ENCODE peak calls at places on chromosome 18, in five cellular contexts. One of them, this sample, is unnamed.

GRCh38 chr18:67199993-67200617 is 316.4 kb downstream of the DSEL start:
- DNase-seq in endothelial cell: no peak
- DNase-seq in A549: peak
- DNase-seq in lower leg skin: no peak
- DNase-seq in GM13977: peak
- DNase-seq in this sample: peak

GRCh38 chr18:7812431-7813063 is 245.4 kb downstream of the PTPRM start:
- DNase-seq in GM13977: no peak
- DNase-seq in lower leg skin: no peak
- DNase-seq in endothelial cell: no peak
- DNase-seq in A549: peak
- DNase-seq in this sample: no peak

GRCh38 chr18:54776282-54776977 is 51.8 kb upstream of the RAB27B start:
- DNase-seq in A549: peak
- DNase-seq in GM13977: peak
- DNase-seq in lower leg skin: peak
- DNase-seq in endothelial cell: no peak
- DNase-seq in this sample: peak

GRCh38 chr18:48929951-48930713 is 20.6 kb downstream of the SMAD7 start:
- DNase-seq in lower leg skin: no peak
- DNase-seq in A549: peak
- DNase-seq in GM13977: no peak
- DNase-seq in endothelial cell: no peak
- DNase-seq in this sample: no peak

GRCh38 chr18:79637181-79637920 is 42.3 kb upstream of the CTDP1 start:
- DNase-seq in lower leg skin: no peak
- DNase-seq in GM13977: no peak
- DNase-seq in A549: no peak
- DNase-seq in endothelial cell: no peak
- DNase-seq in this sample: no peak

GRCh38 chr18:48996901-48997463 is 46.2 kb upstream of the SMAD7 start:
- DNase-seq in lower leg skin: no peak
- DNase-seq in GM13977: no peak
- DNase-seq in endothelial cell: no peak
- DNase-seq in A549: peak
- DNase-seq in this sample: no peak

GRCh38 chr18:33440011-33440383 is 524 bp downstream of the CCDC178 start:
- DNase-seq in A549: peak
- DNase-seq in GM13977: peak
- DNase-seq in endothelial cell: peak
- DNase-seq in lower leg skin: no peak
- DNase-seq in this sample: no peak

GRCh38 chr18:63808125-63808524 is 32.9 kb downstream of the SERPINB7 start:
- DNase-seq in lower leg skin: no peak
- DNase-seq in endothelial cell: no peak
- DNase-seq in GM13977: no peak
- DNase-seq in A549: no peak
- DNase-seq in this sample: no peak

GRCh38 chr18:45589559-45590041 is 25.7 kb upstream of the SLC14A2 start:
- DNase-seq in GM13977: no peak
- DNase-seq in endothelial cell: no peak
- DNase-seq in lower leg skin: no peak
- DNase-seq in A549: no peak
- DNase-seq in this sample: no peak

GRCh38 chr18:61699397-61700090 is 193.3 kb downstream of the RNF152 start:
- DNase-seq in GM13977: no peak
- DNase-seq in endothelial cell: no peak
- DNase-seq in lower leg skin: no peak
- DNase-seq in A549: no peak
- DNase-seq in this sample: no peak

GRCh38 chr18:21489119-21489750 is 111.3 kb downstream of the ESCO1 start:
- DNase-seq in GM13977: peak
- DNase-seq in lower leg skin: no peak
- DNase-seq in A549: peak
- DNase-seq in endothelial cell: peak
- DNase-seq in this sample: no peak

GRCh38 chr18:13225261-13225660 is 6.7 kb downstream of the LDLRAD4 start:
- DNase-seq in A549: no peak
- DNase-seq in endothelial cell: no peak
- DNase-seq in GM13977: no peak
- DNase-seq in lower leg skin: no peak
- DNase-seq in this sample: no peak

GRCh38 chr18:77131652-77132368 is 773 bp downstream of the MBP start:
- DNase-seq in A549: peak
- DNase-seq in endothelial cell: peak
- DNase-seq in GM13977: peak
- DNase-seq in lower leg skin: no peak
- DNase-seq in this sample: peak

GRCh38 chr18:57715671-57716070 is 87.4 kb downstream of the ATP8B1 start:
- DNase-seq in lower leg skin: no peak
- DNase-seq in GM13977: no peak
- DNase-seq in A549: no peak
- DNase-seq in endothelial cell: no peak
- DNase-seq in this sample: no peak

GRCh38 chr18:28584726-28585125 is 407.8 kb upstream of the CDH2 start:
- DNase-seq in GM13977: no peak
- DNase-seq in lower leg skin: no peak
- DNase-seq in endothelial cell: no peak
- DNase-seq in A549: no peak
- DNase-seq in this sample: no peak

GRCh38 chr18:46418657-46419260 is 238.3 kb downstream of the LOXHD1 start:
- DNase-seq in endothelial cell: no peak
- DNase-seq in A549: no peak
- DNase-seq in lower leg skin: no peak
- DNase-seq in GM13977: no peak
- DNase-seq in this sample: no peak

GRCh38 chr18:48924621-48925601 is 25.9 kb downstream of the SMAD7 start:
- DNase-seq in A549: no peak
- DNase-seq in GM13977: no peak
- DNase-seq in endothelial cell: no peak
- DNase-seq in lower leg skin: no peak
- DNase-seq in this sample: no peak

GRCh38 chr18:62585274-62586147 is 62.7 kb downstream of the ZCCHC2 start:
- DNase-seq in endothelial cell: no peak
- DNase-seq in lower leg skin: no peak
- DNase-seq in GM13977: no peak
- DNase-seq in A549: no peak
- DNase-seq in this sample: no peak

GRCh38 chr18:52312321-52312720 is 27.7 kb upstream of the DCC start:
- DNase-seq in lower leg skin: no peak
- DNase-seq in GM13977: no peak
- DNase-seq in A549: no peak
- DNase-seq in endothelial cell: no peak
- DNase-seq in this sample: no peak

GRCh38 chr18:28802546-28802945 is 625.6 kb upstream of the CDH2 start:
- DNase-seq in GM13977: no peak
- DNase-seq in endothelial cell: no peak
- DNase-seq in lower leg skin: no peak
- DNase-seq in A549: no peak
- DNase-seq in this sample: no peak

GRCh38 chr18:3035635-3036034 is 22.7 kb upstream of the LPIN2 start:
- DNase-seq in lower leg skin: no peak
- DNase-seq in A549: no peak
- DNase-seq in GM13977: no peak
- DNase-seq in endothelial cell: no peak
- DNase-seq in this sample: no peak

GRCh38 chr18:55432307-55433040 is 155.5 kb downstream of the TCF4 start:
- DNase-seq in A549: no peak
- DNase-seq in lower leg skin: no peak
- DNase-seq in GM13977: no peak
- DNase-seq in endothelial cell: no peak
- DNase-seq in this sample: no peak

GRCh38 chr18:28003451-28003850 is 173.5 kb downstream of the CDH2 start:
- DNase-seq in GM13977: no peak
- DNase-seq in endothelial cell: no peak
- DNase-seq in lower leg skin: no peak
- DNase-seq in A549: no peak
- DNase-seq in this sample: no peak

GRCh38 chr18:75757951-75758350 is 330.4 kb upstream of the SMIM21 start:
- DNase-seq in GM13977: no peak
- DNase-seq in A549: no peak
- DNase-seq in lower leg skin: no peak
- DNase-seq in endothelial cell: no peak
- DNase-seq in this sample: no peak

GRCh38 chr18:12686100-12686499 is 16.4 kb downstream of the CEP76 start:
- DNase-seq in A549: peak
- DNase-seq in endothelial cell: no peak
- DNase-seq in lower leg skin: no peak
- DNase-seq in GM13977: no peak
- DNase-seq in this sample: no peak

GRCh38 chr18:7725897-7726296 is 158.8 kb downstream of the PTPRM start:
- DNase-seq in lower leg skin: no peak
- DNase-seq in GM13977: no peak
- DNase-seq in A549: no peak
- DNase-seq in endothelial cell: no peak
- DNase-seq in this sample: no peak

GRCh38 chr18:56977771-56978170 is 169.1 kb upstream of the BOD1L2 start:
- DNase-seq in GM13977: no peak
- DNase-seq in A549: no peak
- DNase-seq in lower leg skin: no peak
- DNase-seq in endothelial cell: no peak
- DNase-seq in this sample: no peak

GRCh38 chr18:35506024-35506712 is 8.4 kb upstream of the INO80C start:
- DNase-seq in GM13977: no peak
- DNase-seq in lower leg skin: no peak
- DNase-seq in endothelial cell: no peak
- DNase-seq in A549: peak
- DNase-seq in this sample: no peak

GRCh38 chr18:24177499-24178133 is 38.8 kb downstream of the CABYR start:
- DNase-seq in A549: no peak
- DNase-seq in endothelial cell: no peak
- DNase-seq in lower leg skin: no peak
- DNase-seq in GM13977: no peak
- DNase-seq in this sample: no peak

This sample was measured in GM06990.